ENCODE peak calls at places on chromosomes 3 and 15, in nine cellular contexts. P, U, L, J, K, S, V, N and G are unnamed samples.

GRCh38 chr15:96053039-96054021 is 277.2 kb upstream of the NR2F2 start:
- DNase-seq in P (no peak), U (peak; percentile 75), L (no peak), J (no peak), K (no peak), S (no peak), V (peak; percentile 40), N (no peak), G (no peak)

GRCh38 chr3:634511-634910 is 437.9 kb downstream of the CHL1 start:
- DNase-seq in P (no peak), U (no peak), L (no peak), J (no peak), K (no peak), S (no peak), V (no peak), N (no peak), G (no peak)

GRCh38 chr15:78685157-78685830 is 44.3 kb upstream of the CHRNB4 start:
- DNase-seq in P (no peak), U (no peak), L (no peak), J (no peak), K (no peak), S (no peak), V (no peak), N (no peak), G (no peak)

GRCh38 chr15:71003314-71003713 is 110.7 kb downstream of the LRRC49 start:
- DNase-seq in P (no peak), U (no peak), L (no peak), J (no peak), K (no peak), S (no peak), V (no peak), N (no peak), G (no peak)

GRCh38 chr3:42946050-42946449 is 33.1 kb upstream of the GASK1A start:
- DNase-seq in P (no peak), U (no peak), L (no peak), J (no peak), K (no peak), S (no peak), V (no peak), N (no peak), G (no peak)

GRCh38 chr3:89246326-89246725 is 138.9 kb downstream of the EPHA3 start:
- DNase-seq in P (peak; percentile 58), U (no peak), L (no peak), J (no peak), K (no peak), S (no peak), V (no peak), N (no peak), G (no peak)

GRCh38 chr3:38163117-38163870 is 2.0 kb upstream of the OXSR1 start:
- DNase-seq in P (no peak), U (peak; percentile 19), L (no peak), J (no peak), K (no peak), S (no peak), V (no peak), N (no peak), G (no peak)

GRCh38 chr3:4807381-4808280 is 171.6 kb upstream of the BHLHE40 start:
- DNase-seq in P (no peak), U (no peak), L (no peak), J (no peak), K (no peak), S (no peak), V (no peak), N (no peak), G (no peak)